ENCODE peak calls at places on chromosomes 1 and 21, in seven cellular contexts. One of them, this sample, is unnamed.

GRCh38 chr21:42262826-42263225 is 43.9 kb downstream of the ABCG1 start:
- DNase-seq in lower lobe of right lung: peak; percentile 86
- DNase-seq in stimulated activated CD8-positive, alpha-beta memory T cell treated with anti-CD3 and anti-CD28 coated beads, Interleukin-7, amount 100 ng/mL, for 1 hour: no peak
- DNase-seq in GF-D8: peak; percentile 59
- DNase-seq in naive thymus-derived CD8-positive, alpha-beta T cell: no peak
- DNase-seq in stimulated activated CD4-positive, alpha-beta T cell treated with anti-CD3 and anti-CD28 coated beads, Interleukin-15, amount 100 ng/mL, for 1 hour: no peak
- DNase-seq in GDM1: no peak
- DNase-seq in this sample: no peak

GRCh38 chr1:193281894-193282293 is 95.5 kb upstream of the B3GALT2 start:
- DNase-seq in lower lobe of right lung: no peak
- DNase-seq in GF-D8: no peak
- DNase-seq in stimulated activated CD8-positive, alpha-beta memory T cell treated with anti-CD3 and anti-CD28 coated beads, Interleukin-7, amount 100 ng/mL, for 1 hour: no peak
- DNase-seq in stimulated activated CD4-positive, alpha-beta T cell treated with anti-CD3 and anti-CD28 coated beads, Interleukin-15, amount 100 ng/mL, for 1 hour: no peak
- DNase-seq in naive thymus-derived CD8-positive, alpha-beta T cell: no peak
- DNase-seq in GDM1: no peak
- DNase-seq in this sample: no peak

GRCh38 chr21:28699591-28700259 is 293.0 kb downstream of the LTN1 start:
- DNase-seq in lower lobe of right lung: no peak
- DNase-seq in stimulated activated CD4-positive, alpha-beta T cell treated with anti-CD3 and anti-CD28 coated beads, Interleukin-15, amount 100 ng/mL, for 1 hour: no peak
- DNase-seq in GF-D8: no peak
- DNase-seq in stimulated activated CD8-positive, alpha-beta memory T cell treated with anti-CD3 and anti-CD28 coated beads, Interleukin-7, amount 100 ng/mL, for 1 hour: no peak
- DNase-seq in GDM1: no peak
- DNase-seq in naive thymus-derived CD8-positive, alpha-beta T cell: no peak
- DNase-seq in this sample: no peak

GRCh38 chr1:181114574-181115366 is 26.3 kb downstream of the IER5 start:
- DNase-seq in naive thymus-derived CD8-positive, alpha-beta T cell: no peak
- DNase-seq in GDM1: no peak
- DNase-seq in stimulated activated CD8-positive, alpha-beta memory T cell treated with anti-CD3 and anti-CD28 coated beads, Interleukin-7, amount 100 ng/mL, for 1 hour: no peak
- DNase-seq in GF-D8: no peak
- DNase-seq in lower lobe of right lung: no peak
- DNase-seq in stimulated activated CD4-positive, alpha-beta T cell treated with anti-CD3 and anti-CD28 coated beads, Interleukin-15, amount 100 ng/mL, for 1 hour: no peak
- DNase-seq in this sample: no peak

GRCh38 chr1:66278260-66279046 is 255.5 kb upstream of the SGIP1 start:
- DNase-seq in GF-D8: no peak
- DNase-seq in lower lobe of right lung: no peak
- DNase-seq in GDM1: peak; percentile 13
- DNase-seq in naive thymus-derived CD8-positive, alpha-beta T cell: no peak
- DNase-seq in stimulated activated CD4-positive, alpha-beta T cell treated with anti-CD3 and anti-CD28 coated beads, Interleukin-15, amount 100 ng/mL, for 1 hour: no peak
- DNase-seq in stimulated activated CD8-positive, alpha-beta memory T cell treated with anti-CD3 and anti-CD28 coated beads, Interleukin-7, amount 100 ng/mL, for 1 hour: no peak
- DNase-seq in this sample: no peak

GRCh38 chr1:156766288-156767100 is 841 bp upstream of the PRCC start:
- DNase-seq in GF-D8: no peak
- DNase-seq in naive thymus-derived CD8-positive, alpha-beta T cell: no peak
- DNase-seq in GDM1: no peak
- DNase-seq in stimulated activated CD8-positive, alpha-beta memory T cell treated with anti-CD3 and anti-CD28 coated beads, Interleukin-7, amount 100 ng/mL, for 1 hour: no peak
- DNase-seq in lower lobe of right lung: peak; percentile 60
- DNase-seq in stimulated activated CD4-positive, alpha-beta T cell treated with anti-CD3 and anti-CD28 coated beads, Interleukin-15, amount 100 ng/mL, for 1 hour: no peak
- DNase-seq in this sample: no peak

GRCh38 chr1:226863446-226863845 is 7.0 kb upstream of the PSEN2 start:
- DNase-seq in GDM1: no peak
- DNase-seq in stimulated activated CD8-positive, alpha-beta memory T cell treated with anti-CD3 and anti-CD28 coated beads, Interleukin-7, amount 100 ng/mL, for 1 hour: no peak
- DNase-seq in GF-D8: no peak
- DNase-seq in naive thymus-derived CD8-positive, alpha-beta T cell: no peak
- DNase-seq in stimulated activated CD4-positive, alpha-beta T cell treated with anti-CD3 and anti-CD28 coated beads, Interleukin-15, amount 100 ng/mL, for 1 hour: no peak
- DNase-seq in lower lobe of right lung: no peak
- DNase-seq in this sample: no peak

GRCh38 chr1:187096689-187097088 is 267.9 kb downstream of the PLA2G4A start:
- DNase-seq in GF-D8: no peak
- DNase-seq in stimulated activated CD8-positive, alpha-beta memory T cell treated with anti-CD3 and anti-CD28 coated beads, Interleukin-7, amount 100 ng/mL, for 1 hour: no peak
- DNase-seq in lower lobe of right lung: no peak
- DNase-seq in stimulated activated CD4-positive, alpha-beta T cell treated with anti-CD3 and anti-CD28 coated beads, Interleukin-15, amount 100 ng/mL, for 1 hour: no peak
- DNase-seq in GDM1: no peak
- DNase-seq in naive thymus-derived CD8-positive, alpha-beta T cell: no peak
- DNase-seq in this sample: no peak

GRCh38 chr1:38826262-38826661 is 33.3 kb downstream of the RRAGC start:
- DNase-seq in GF-D8: no peak
- DNase-seq in stimulated activated CD8-positive, alpha-beta memory T cell treated with anti-CD3 and anti-CD28 coated beads, Interleukin-7, amount 100 ng/mL, for 1 hour: no peak
- DNase-seq in GDM1: no peak
- DNase-seq in stimulated activated CD4-positive, alpha-beta T cell treated with anti-CD3 and anti-CD28 coated beads, Interleukin-15, amount 100 ng/mL, for 1 hour: no peak
- DNase-seq in lower lobe of right lung: no peak
- DNase-seq in naive thymus-derived CD8-positive, alpha-beta T cell: no peak
- DNase-seq in this sample: no peak

GRCh38 chr1:211703812-211704566 is 28.6 kb upstream of the NEK2 start:
- DNase-seq in stimulated activated CD8-positive, alpha-beta memory T cell treated with anti-CD3 and anti-CD28 coated beads, Interleukin-7, amount 100 ng/mL, for 1 hour: no peak
- DNase-seq in lower lobe of right lung: no peak
- DNase-seq in GDM1: no peak
- DNase-seq in GF-D8: no peak
- DNase-seq in naive thymus-derived CD8-positive, alpha-beta T cell: no peak
- DNase-seq in stimulated activated CD4-positive, alpha-beta T cell treated with anti-CD3 and anti-CD28 coated beads, Interleukin-15, amount 100 ng/mL, for 1 hour: no peak
- DNase-seq in this sample: no peak

GRCh38 chr1:98325646-98326441 is 335.7 kb upstream of the SNX7 start:
- DNase-seq in GF-D8: no peak
- DNase-seq in stimulated activated CD8-positive, alpha-beta memory T cell treated with anti-CD3 and anti-CD28 coated beads, Interleukin-7, amount 100 ng/mL, for 1 hour: no peak
- DNase-seq in naive thymus-derived CD8-positive, alpha-beta T cell: no peak
- DNase-seq in lower lobe of right lung: no peak
- DNase-seq in stimulated activated CD4-positive, alpha-beta T cell treated with anti-CD3 and anti-CD28 coated beads, Interleukin-15, amount 100 ng/mL, for 1 hour: no peak
- DNase-seq in GDM1: no peak
- DNase-seq in this sample: no peak